ENCODE peak calls at places on chromosome 3, in seven cellular contexts. V, C, G, A, P, S and L are unnamed samples.

GRCh38 chr3:41404601-41405000 is 205.3 kb downstream of the CTNNB1 start:
- DNase-seq in C (peak; percentile 28), S (no peak), G (no peak), A (no peak), P (no peak), V (no peak), L (no peak)

GRCh38 chr3:70000563-70001081 is 1.1 kb downstream of the SAMMSON start:
- DNase-seq in A (peak; percentile 67), S (no peak), P (no peak), G (peak; percentile 73), V (no peak), C (no peak), L (peak; percentile 75)

GRCh38 chr3:109806929-109807328 is 469.6 kb upstream of the DPPA4 start:
- DNase-seq in S (peak; percentile 5), C (peak; percentile 80), V (no peak), G (no peak), A (no peak), P (no peak), L (no peak)

GRCh38 chr3:22296641-22297040 is 545.6 kb upstream of the ZNF385D start:
- DNase-seq in V (no peak), G (no peak), P (no peak), C (no peak), S (no peak), A (no peak), L (no peak)

GRCh38 chr3:133384331-133385027 is 15.4 kb upstream of the BFSP2 start:
- DNase-seq in C (peak; percentile 58), V (peak; percentile 38), P (peak; percentile 42), G (peak; percentile 81), S (peak; percentile 41), A (no peak), L (no peak)

GRCh38 chr3:72492240-72492639 is 356.0 kb downstream of the SHQ1 start:
- DNase-seq in G (no peak), C (peak; percentile 89), A (no peak), V (peak; percentile 79), S (peak; percentile 96), P (no peak), L (no peak)

GRCh38 chr3:126969586-126969985 is 13.3 kb upstream of the PLXNA1 start:
- DNase-seq in G (no peak), C (peak; percentile 77), S (no peak), A (no peak), P (no peak), V (no peak), L (no peak)

GRCh38 chr3:72231439-72232196 is 446.7 kb upstream of the PROK2 start:
- DNase-seq in A (peak; percentile 64), S (no peak), V (no peak), P (no peak), G (peak; percentile 78), C (no peak), L (peak; percentile 75)

GRCh38 chr3:191065183-191065805 is 133.7 kb upstream of the OSTN start:
- DNase-seq in G (no peak), A (no peak), P (no peak), C (peak; percentile 46), S (peak; percentile 18), V (no peak), L (no peak)

GRCh38 chr3:124035463-124036121 is 43.7 kb upstream of the ROPN1 start:
- DNase-seq in S (no peak), C (no peak), V (no peak), A (no peak), P (no peak), G (no peak), L (no peak)

GRCh38 chr3:182331356-182331755 is 461.9 kb upstream of the ATP11B start:
- DNase-seq in G (no peak), A (no peak), S (no peak), C (peak; percentile 19), P (no peak), V (no peak), L (no peak)

GRCh38 chr3:30934208-30934550 is 39.7 kb upstream of the GADL1 start:
- DNase-seq in S (peak; percentile 40), C (peak; percentile 34), V (no peak), A (no peak), G (no peak), P (peak; percentile 7), L (no peak)

GRCh38 chr3:59480486-59480995 is 430.7 kb upstream of the CFAP20DC start:
- DNase-seq in G (no peak), V (no peak), A (no peak), S (peak; percentile 86), C (peak; percentile 84), P (no peak), L (no peak)

GRCh38 chr3:17478673-17479072 is 263.8 kb downstream of the TBC1D5 start:
- DNase-seq in C (peak; percentile 89), A (no peak), P (no peak), S (peak; percentile 21), V (no peak), G (no peak), L (no peak)

GRCh38 chr3:19711160-19711782 is 222.7 kb downstream of the EFHB start:
- DNase-seq in V (no peak), S (no peak), A (no peak), P (no peak), C (no peak), G (no peak), L (no peak)